ENCODE peak calls at places on chromosomes 13 and 19, in six cellular contexts. M is AG10803, O is AG04449, P is PC-3, A is left ventricle myocardium inferior, R is lower lobe of right lung. C is an unnamed sample.
A peak's percentile ranks its signal among the peaks of the same experiment; 100 is the strongest.

GRCh38 chr19:7337380-7338194 is 11.2 kb upstream of the ARHGEF18 start:
- DNase-seq in R (peak; percentile 58), P (no peak), M (no peak), O (no peak), A (no peak), C (no peak)

GRCh38 chr19:48393559-48394330 is at the start of gene GRIN2D:
- DNase-seq in R (no peak), A (no peak), M (peak; percentile 38), P (peak; percentile 26), O (no peak), C (no peak)

GRCh38 chr19:29833614-29834261 is 21.9 kb downstream of the CCNE1 start:
- DNase-seq in O (no peak), A (no peak), M (no peak), R (no peak), P (no peak), C (no peak)

GRCh38 chr19:55005684-55006488 is 32.2 kb downstream of the GP6 start:
- DNase-seq in P (peak; percentile 11), A (no peak), O (no peak), M (no peak), R (no peak), C (peak; percentile 20)

GRCh38 chr19:46717034-46717715 is at the start of gene PRKD2:
- DNase-seq in O (no peak), P (peak; percentile 69), M (peak; percentile 77), R (peak; percentile 92), A (peak; percentile 95), C (no peak)

GRCh38 chr13:60018536-60018935 is 145.2 kb downstream of the DIAPH3 start:
- DNase-seq in R (no peak), M (peak; percentile 11), A (no peak), O (no peak), P (no peak), C (no peak)

GRCh38 chr19:44931541-44931940 is 10.5 kb upstream of the APOC4 start:
- DNase-seq in P (no peak), A (no peak), M (no peak), O (no peak), R (no peak), C (no peak)

GRCh38 chr13:113800576-113800926 is 41.5 kb downstream of the TMEM255B start:
- DNase-seq in A (no peak), R (no peak), P (no peak), O (no peak), M (no peak), C (no peak)

GRCh38 chr19:56769650-56770049 is 70.9 kb downstream of the PEG3 start:
- DNase-seq in R (no peak), M (no peak), A (no peak), P (no peak), O (no peak), C (no peak)

GRCh38 chr19:47157455-47158321 is 27.1 kb downstream of the SAE1 start:
- DNase-seq in R (no peak), M (peak; percentile 81), P (peak; percentile 49), O (no peak), A (peak; percentile 45), C (peak; percentile 77)

GRCh38 chr19:35253316-35254286 is 4.8 kb downstream of the LSR start:
- DNase-seq in R (no peak), O (no peak), M (no peak), A (no peak), P (no peak), C (no peak)

GRCh38 chr19:17757125-17757524 is 5.8 kb downstream of the FCHO1 start:
- DNase-seq in A (peak; percentile 71), R (no peak), O (no peak), M (peak; percentile 17), P (peak; percentile 79), C (peak; percentile 72)

GRCh38 chr13:75368167-75368566 is 113.8 kb downstream of the TBC1D4 start:
- DNase-seq in A (no peak), P (peak; percentile 65), O (peak; percentile 75), R (no peak), M (peak; percentile 80), C (peak; percentile 63)

GRCh38 chr13:48749699-48750473 is 96.2 kb downstream of the CYSLTR2 start:
- DNase-seq in M (peak; percentile 91), O (peak; percentile 82), P (peak; percentile 98), A (peak; percentile 80), R (peak; percentile 65), C (peak; percentile 83)

GRCh38 chr19:45528744-45529453 is 21.6 kb downstream of the VASP start:
- DNase-seq in R (peak; percentile 64), P (peak; percentile 86), O (no peak), A (no peak), M (no peak), C (no peak)

GRCh38 chr13:75318138-75318833 is 163.7 kb downstream of the TBC1D4 start:
- DNase-seq in P (no peak), M (no peak), A (no peak), O (no peak), R (no peak), C (no peak)

GRCh38 chr13:41547253-41548000 is 90.1 kb downstream of the RGCC start:
- DNase-seq in R (no peak), M (peak; percentile 40), O (no peak), A (peak; percentile 66), P (no peak), C (no peak)

GRCh38 chr19:19459707-19460251 is 54.3 kb downstream of the GATAD2A start:
- DNase-seq in M (peak; percentile 71), A (peak; percentile 46), P (peak; percentile 79), O (no peak), R (peak; percentile 65), C (no peak)

GRCh38 chr13:67223024-67223423 is 7.1 kb downstream of the PCDH9 start:
- DNase-seq in O (peak; percentile 19), A (no peak), R (no peak), P (peak; percentile 6), M (peak; percentile 26), C (no peak)

GRCh38 chr19:51427220-51427619 is 9.8 kb upstream of the SIGLEC10 start:
- DNase-seq in A (no peak), P (no peak), R (no peak), O (no peak), M (no peak), C (no peak)

GRCh38 chr19:54203151-54203611 is 2.5 kb downstream of the RPS9 start:
- DNase-seq in M (peak; percentile 28), P (peak; percentile 46), O (no peak), A (no peak), R (no peak), C (no peak)

GRCh38 chr19:10593820-10594637 is 6.9 kb upstream of the AP1M2 start:
- DNase-seq in R (peak; percentile 61), P (no peak), M (peak; percentile 61), A (no peak), O (no peak), C (no peak)

GRCh38 chr13:48097793-48098192 is 2.9 kb upstream of the MED4 start:
- DNase-seq in R (no peak), O (no peak), P (no peak), M (no peak), A (no peak), C (no peak)

GRCh38 chr13:35475131-35475959 is 1.1 kb downstream of the MAB21L1 start:
- DNase-seq in O (no peak), A (no peak), R (no peak), P (no peak), M (peak; percentile 59), C (no peak)

GRCh38 chr19:34661357-34661756 is 15.6 kb downstream of the SCGB2B2 start:
- DNase-seq in R (no peak), M (peak; percentile 15), A (no peak), P (no peak), O (no peak), C (no peak)

GRCh38 chr19:22257381-22257780 is 28.9 kb upstream of the ZNF729 start:
- DNase-seq in O (no peak), M (no peak), A (no peak), R (no peak), P (peak; percentile 4), C (no peak)
- H3K4me3 ChIP-seq in O (no peak overlapping the region), M (no peak overlapping the region), A (no peak overlapping the region), R (no peak overlapping the region), P (no peak overlapping the region), C (no peak overlapping the region)

DNA sequence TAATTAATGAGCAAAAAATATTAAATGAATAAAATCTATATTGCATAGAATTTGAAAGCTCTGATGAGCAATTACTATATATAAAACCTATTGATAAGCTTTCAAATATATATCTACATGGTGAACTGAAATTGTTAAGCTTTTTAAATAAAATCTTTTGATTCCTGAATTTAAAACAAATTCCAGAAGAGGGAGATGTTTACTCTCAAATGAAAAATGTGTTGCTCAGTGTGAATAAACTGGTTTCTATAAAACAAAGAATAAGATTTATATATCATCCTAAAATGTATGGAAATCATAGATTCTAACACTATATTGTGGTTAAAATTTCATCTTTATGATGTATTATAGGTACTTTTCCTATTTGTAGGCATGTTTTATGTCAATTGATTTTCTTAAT is 171.5 kb upstream of the SLITRK6 start:
- DNase-seq in R (no peak), O (no peak), P (peak; percentile 36), A (no peak), M (no peak), C (no peak)
- TF ChIP-seq CTCF in R (peak; percentile 9), O (no peak), P (peak; percentile 46), A (no peak), M (no peak), C (no peak)

GRCh38 chr13:45046445-45046844 is 57.1 kb downstream of the GPALPP1 start:
- DNase-seq in A (no peak), O (no peak), M (no peak), P (no peak), R (no peak), C (no peak)
- H3K4me3 ChIP-seq in A (peak overlapping the region; percentile 66), O (no peak overlapping the region), M (peak overlapping the region; percentile 65), P (peak overlapping the region; percentile 60), R (peak overlapping the region; percentile 53), C (peak overlapping the region; percentile 61)

GRCh38 chr13:23180711-23181110 is at the start of gene SGCG:
- DNase-seq in M (peak; percentile 46), O (no peak), A (no peak), R (no peak), P (no peak), C (no peak)

GRCh38 chr13:23175920-23176319 is 4.9 kb upstream of the SGCG start:
- DNase-seq in O (no peak), A (no peak), M (no peak), R (no peak), P (peak; percentile 29), C (no peak)
- TF ChIP-seq CTCF in O (peak; percentile 18), A (no peak), M (peak; percentile 58), R (peak; percentile 29), P (peak; percentile 59), C (peak; percentile 28)

GRCh38 chr19:2609389-2610116 is 92.9 kb downstream of the GNG7 start:
- DNase-seq in R (peak; percentile 34), M (no peak), O (no peak), A (peak; percentile 7), P (no peak), C (no peak)
- H3K4me3 ChIP-seq in R (no peak overlapping the region), M (no peak overlapping the region), O (no peak overlapping the region), A (no peak overlapping the region), P (no peak overlapping the region), C (no peak overlapping the region)

DNA sequence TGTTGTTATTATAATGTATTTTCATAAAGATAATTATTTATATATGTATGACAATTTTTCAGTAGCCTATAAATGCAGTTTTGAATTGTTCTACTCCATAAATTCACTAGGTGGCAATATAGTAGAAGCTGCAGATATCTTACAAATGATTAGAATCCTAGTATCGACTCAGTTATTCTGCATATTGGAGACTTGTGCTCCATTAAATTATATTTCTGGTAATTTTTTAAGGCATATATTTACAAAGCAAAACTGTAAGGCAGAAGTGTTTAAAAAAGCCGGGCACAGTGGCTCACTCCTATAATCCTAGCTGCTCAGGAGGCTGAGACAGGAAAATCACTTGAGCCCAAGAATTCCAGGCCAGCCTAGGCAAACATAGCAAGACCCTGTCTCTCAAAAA is 58.7 kb downstream of the DPY19L3 start:
- DNase-seq in P (peak; percentile 42), R (no peak), A (no peak), M (peak; percentile 23), O (no peak), C (no peak)
- TF ChIP-seq CTCF in P (peak; percentile 53), R (no peak), A (peak; percentile 36), M (peak; percentile 52), O (no peak), C (peak; percentile 36)

GRCh38 chr13:69124996-69125395 is 982.6 kb upstream of the ATXN8OS start:
- DNase-seq in O (no peak), R (no peak), P (peak; percentile 24), A (no peak), M (no peak), C (peak; percentile 2)
- H3K4me3 ChIP-seq in O (no peak overlapping the region), R (no peak overlapping the region), P (no peak overlapping the region), A (no peak overlapping the region), M (no peak overlapping the region), C (no peak overlapping the region)

C was measured in retinal pigment epithelial cell.